ENCODE peak calls at places on chromosomes 5 and 9, in nine cellular contexts. Q, B, M, C, A, V, N, X and I are unnamed samples.

GRCh38 chr9:116267021-116267420 is 113.4 kb downstream of the PAPPA start:
- DNase-seq in Q (peak), B (no peak), M (no peak), C (no peak), A (no peak), V (no peak), N (no peak), X (no peak), I (no peak)

GRCh38 chr9:109455861-109456260 is 42.2 kb downstream of the PTPN3 start:
- DNase-seq in Q (no peak), B (no peak), M (no peak), C (no peak), A (no peak), V (no peak), N (no peak), X (no peak), I (no peak)

GRCh38 chr5:131622633-131623032 is 12.4 kb downstream of the RAPGEF6 start:
- DNase-seq in Q (peak), B (no peak), M (no peak), C (no peak), A (no peak), V (no peak), N (no peak), X (no peak), I (no peak)

GRCh38 chr9:84439253-84439652 is 98.7 kb upstream of the SLC28A3 start:
- DNase-seq in Q (peak), B (no peak), M (no peak), C (no peak), A (no peak), V (no peak), N (no peak), X (no peak), I (no peak)

GRCh38 chr9:93669116-93669957 is 93.0 kb downstream of the PHF2 start:
- DNase-seq in Q (peak), B (no peak), M (peak), C (peak), A (no peak), V (no peak), N (peak), X (no peak), I (no peak)

GRCh38 chr5:111932628-111933027 is 175.6 kb upstream of the NREP start:
- DNase-seq in Q (peak), B (no peak), M (no peak), C (no peak), A (no peak), V (no peak), N (no peak), X (no peak), I (no peak)

GRCh38 chr5:142826741-142827492 is 56.7 kb downstream of the ARHGAP26 start:
- DNase-seq in Q (peak), B (no peak), M (peak), C (no peak), A (peak), V (peak), N (no peak), X (no peak), I (no peak)

GRCh38 chr5:178180141-178180863 is 6.9 kb downstream of the GMCL2 start:
- DNase-seq in Q (no peak), B (no peak), M (no peak), C (no peak), A (no peak), V (no peak), N (no peak), X (no peak), I (no peak)

GRCh38 chr5:10192309-10192708 is 57.4 kb downstream of the ATPSCKMT start:
- DNase-seq in Q (peak), B (no peak), M (no peak), C (no peak), A (peak), V (peak), N (no peak), X (no peak), I (peak)

GRCh38 chr9:83920469-83920941 is 727 bp downstream of the KIF27 start:
- DNase-seq in Q (peak), B (no peak), M (no peak), C (peak), A (no peak), V (no peak), N (no peak), X (no peak), I (no peak)

GRCh38 chr9:98374385-98375051 is 119.1 kb upstream of the TBC1D2 start:
- DNase-seq in Q (peak), B (no peak), M (no peak), C (no peak), A (peak), V (peak), N (no peak), X (no peak), I (peak)

GRCh38 chr5:123874600-123875201 is 362.7 kb downstream of the CSNK1G3 start:
- DNase-seq in Q (peak), B (no peak), M (no peak), C (no peak), A (no peak), V (no peak), N (no peak), X (no peak), I (no peak)

GRCh38 chr9:130689937-130690700 is 3.5 kb upstream of the EXOSC2 start:
- DNase-seq in Q (peak), B (no peak), M (peak), C (no peak), A (no peak), V (peak), N (no peak), X (peak), I (peak)

GRCh38 chr9:98255064-98255577 is 328 bp downstream of the TBC1D2 start:
- DNase-seq in Q (peak), B (peak), M (no peak), C (no peak), A (no peak), V (no peak), N (no peak), X (no peak), I (no peak)

DNA sequence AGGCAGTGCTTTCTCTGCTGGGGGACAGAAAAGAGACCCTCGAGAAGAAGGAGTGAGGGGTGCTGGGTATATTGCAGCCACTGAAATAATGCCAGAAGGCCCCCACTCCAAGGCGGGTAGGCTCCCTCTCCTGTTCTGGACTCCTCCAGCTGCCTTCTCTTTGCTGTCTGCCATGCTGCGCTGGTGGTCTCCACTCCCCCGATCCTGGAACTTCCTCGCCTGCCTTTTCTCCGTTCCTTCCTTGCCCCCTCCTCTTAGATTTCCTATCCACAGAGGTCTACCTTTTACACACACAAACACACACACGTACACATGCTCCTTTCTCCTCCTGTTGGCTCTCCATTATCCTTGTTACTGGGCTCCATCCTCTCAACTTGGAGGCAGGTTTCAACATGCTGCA is 938 bp downstream of the GRIA1 start:
- DNase-seq in Q (no peak), B (no peak), M (no peak), C (no peak), A (no peak), V (no peak), N (no peak), X (no peak), I (no peak)
- H3K4me3 ChIP-seq in Q (no peak), B (no peak), M (no peak), C (peak), A (no peak), V (peak), N (no peak), X (no peak), I (peak)

GRCh38 chr5:146945722-146946121 is 67.2 kb upstream of the PPP2R2B start:
- DNase-seq in Q (no peak), B (no peak), M (no peak), C (no peak), A (no peak), V (no peak), N (no peak), X (no peak), I (no peak)

GRCh38 chr5:146948666-146949065 is 70.1 kb upstream of the PPP2R2B start:
- DNase-seq in Q (no peak), B (no peak), M (no peak), C (no peak), A (peak), V (no peak), N (no peak), X (no peak), I (no peak)

GRCh38 chr5:146940295-146940694 is 61.7 kb upstream of the PPP2R2B start:
- DNase-seq in Q (no peak), B (no peak), M (no peak), C (no peak), A (no peak), V (no peak), N (no peak), X (no peak), I (no peak)

GRCh38 chr5:146947181-146947941 is 68.8 kb upstream of the PPP2R2B start:
- DNase-seq in Q (peak), B (no peak), M (no peak), C (no peak), A (no peak), V (no peak), N (no peak), X (no peak), I (no peak)

GRCh38 chr5:146944764-146945710 is 66.5 kb upstream of the PPP2R2B start:
- DNase-seq in Q (no peak), B (no peak), M (no peak), C (no peak), A (no peak), V (no peak), N (no peak), X (no peak), I (no peak)
- H3K4me3 ChIP-seq in Q (no peak), B (no peak), M (no peak), C (no peak), A (no peak), V (no peak), N (peak), X (no peak), I (no peak)

GRCh38 chr9:35338561-35339274 is 151.2 kb upstream of the RUSC2 start:
- DNase-seq in Q (no peak), B (no peak), M (no peak), C (no peak), A (no peak), V (no peak), N (no peak), X (no peak), I (no peak)

GRCh38 chr9:35342221-35342620 is 147.7 kb upstream of the RUSC2 start:
- DNase-seq in Q (peak), B (no peak), M (no peak), C (no peak), A (no peak), V (no peak), N (no peak), X (no peak), I (no peak)

GRCh38 chr9:35341585-35341984 is 148.3 kb upstream of the RUSC2 start:
- DNase-seq in Q (peak), B (no peak), M (no peak), C (peak), A (no peak), V (peak), N (no peak), X (no peak), I (peak)

GRCh38 chr9:35340046-35340445 is 149.9 kb upstream of the RUSC2 start:
- DNase-seq in Q (peak), B (no peak), M (no peak), C (no peak), A (no peak), V (no peak), N (no peak), X (no peak), I (no peak)

DNA sequence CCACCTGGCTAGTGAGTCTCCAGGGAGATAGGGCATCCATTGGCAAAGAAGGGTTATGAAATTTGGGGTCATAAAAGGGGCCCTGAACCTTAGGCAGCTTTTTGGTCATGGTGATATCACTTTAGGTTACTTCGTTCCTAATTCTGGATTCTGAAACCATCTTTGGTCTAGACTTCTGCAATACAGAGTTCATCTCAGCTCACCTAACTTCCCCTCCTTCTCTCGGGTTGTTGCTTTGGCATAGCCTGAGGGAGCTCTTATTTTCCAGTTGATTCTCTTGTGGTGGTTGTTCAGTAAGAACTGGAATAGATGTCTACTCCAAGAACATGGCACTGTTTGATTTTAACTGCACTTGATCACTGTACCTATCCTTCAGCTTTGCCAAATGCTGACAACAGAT is 148.9 kb upstream of the RUSC2 start:
- DNase-seq in Q (no peak), B (no peak), M (no peak), C (no peak), A (no peak), V (no peak), N (no peak), X (no peak), I (no peak)
- H3K4me3 ChIP-seq in Q (peak), B (no peak), M (no peak), C (no peak), A (no peak), V (no peak), N (no peak), X (no peak), I (no peak)

GRCh38 chr5:75049581-75050274 is 2.6 kb downstream of the GCNT4 start:
- DNase-seq in Q (peak), B (peak), M (peak), C (no peak), A (no peak), V (no peak), N (no peak), X (peak), I (no peak)

GRCh38 chr5:75050415-75050814 is 1.9 kb downstream of the GCNT4 start:
- DNase-seq in Q (peak), B (no peak), M (peak), C (no peak), A (no peak), V (no peak), N (no peak), X (no peak), I (no peak)

GRCh38 chr5:75052461-75053285 is at the start of gene GCNT4:
- DNase-seq in Q (peak), B (peak), M (peak), C (no peak), A (no peak), V (no peak), N (peak), X (no peak), I (no peak)

GRCh38 chr5:75053286-75054109 is 1.1 kb upstream of the GCNT4 start:
- DNase-seq in Q (peak), B (peak), M (peak), C (peak), A (no peak), V (no peak), N (peak), X (no peak), I (no peak)

DNA sequence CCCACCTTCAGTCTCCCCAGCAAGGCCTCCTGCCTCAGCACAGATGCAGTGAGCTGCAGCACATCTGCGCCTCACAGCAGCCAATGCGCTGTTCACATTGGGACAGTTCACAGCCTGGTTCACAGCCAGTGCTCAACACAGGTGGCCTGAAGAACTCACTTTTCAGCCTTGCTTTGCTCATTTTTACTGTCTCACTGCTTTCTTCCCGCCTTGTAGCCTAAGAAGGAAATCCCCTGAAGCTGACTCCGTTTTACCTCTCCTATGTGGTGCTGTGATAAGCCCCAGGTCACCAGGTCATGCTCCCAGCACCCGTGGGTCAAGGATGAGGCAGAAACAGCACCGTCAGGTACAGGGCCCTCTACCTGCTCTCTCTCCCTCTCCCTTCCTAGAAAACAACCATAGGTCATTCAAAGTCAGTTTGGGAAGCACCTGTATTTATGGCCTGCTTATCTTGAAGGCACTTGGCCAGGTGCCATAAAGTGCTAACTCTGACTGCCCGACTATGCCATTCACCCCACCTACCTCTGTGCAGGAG is 1.1 kb downstream of the GCNT4 start:
- DNase-seq in Q (peak), B (no peak), M (no peak), C (no peak), A (no peak), V (no peak), N (no peak), X (no peak), I (no peak)
- H3K4me3 ChIP-seq in Q (peak), B (peak), M (peak), C (no peak), A (no peak), V (no peak), N (no peak), X (no peak), I (peak)

GRCh38 chr5:110817437-110817836 is 78.6 kb downstream of the SLC25A46 start:
- DNase-seq in Q (peak), B (no peak), M (no peak), C (no peak), A (no peak), V (no peak), N (no peak), X (no peak), I (no peak)
- H3K4me3 ChIP-seq in Q (peak), B (no peak), M (no peak), C (no peak), A (no peak), V (no peak), N (no peak), X (no peak), I (no peak)